ENCODE peak calls at places on chromosomes 16 and 17, in ten cellular contexts. U is mesenchymal stem cell, G is A673, Y is upper lobe of right lung, H is thoracic aorta, B is choroid plexus epithelial cell, X is cardiac fibroblast, N is PC-3, I is hepatocyte, M is GM12865. Z is an unnamed sample.
A peak's percentile ranks its signal among the peaks of the same experiment; 100 is the strongest.

GRCh38 chr16:65658339-65659275 is 536.7 kb upstream of the CDH11 start:
- DNase-seq in U (peak; percentile 75), G (peak; percentile 76), Y (peak; percentile 53), H (no peak), B (peak; percentile 84), X (peak; percentile 87), N (peak; percentile 95), I (peak; percentile 39), M (no peak), Z (peak; percentile 37)

GRCh38 chr17:56939869-56940484 is 20.9 kb downstream of the COIL start:
- DNase-seq in U (peak; percentile 77), G (peak; percentile 84), Y (no peak), H (no peak), B (peak; percentile 72), X (peak; percentile 73), N (peak; percentile 93), I (peak; percentile 71), M (peak; percentile 73), Z (no peak)

GRCh38 chr17:80795737-80796136 is 195.9 kb upstream of the CHMP6 start:
- DNase-seq in U (no peak), G (no peak), Y (no peak), H (no peak), B (peak; percentile 15), X (no peak), N (no peak), I (no peak), M (no peak), Z (no peak)

GRCh38 chr16:50154369-50154947 is 1.4 kb downstream of the TENT4B start:
- DNase-seq in U (no peak), G (peak; percentile 28), Y (no peak), H (no peak), B (peak; percentile 40), X (peak; percentile 34), N (no peak), I (peak; percentile 43), M (peak; percentile 34), Z (no peak)

GRCh38 chr16:47045023-47045422 is 71.5 kb upstream of the DNAJA2 start:
- DNase-seq in U (peak; percentile 6), G (no peak), Y (no peak), H (no peak), B (peak; percentile 28), X (peak; percentile 14), N (no peak), I (no peak), M (no peak), Z (no peak)

GRCh38 chr17:75693500-75694481 is 26.7 kb downstream of the SAP30BP start:
- DNase-seq in U (peak; percentile 88), G (peak; percentile 93), Y (peak; percentile 81), H (no peak), B (peak; percentile 80), X (peak; percentile 84), N (peak; percentile 99), I (peak; percentile 57), M (no peak), Z (peak; percentile 78)

GRCh38 chr17:59558953-59559352 is 6.5 kb upstream of the DHX40 start:
- DNase-seq in U (peak; percentile 13), G (no peak), Y (no peak), H (no peak), B (peak; percentile 53), X (peak; percentile 49), N (peak; percentile 33), I (peak; percentile 19), M (no peak), Z (no peak)

GRCh38 chr17:83068641-83069570 is 10.5 kb upstream of the METRNL start:
- DNase-seq in U (no peak), G (no peak), Y (peak; percentile 57), H (no peak), B (no peak), X (no peak), N (no peak), I (no peak), M (no peak), Z (no peak)

GRCh38 chr17:72183194-72183685 is 62.4 kb downstream of the SOX9 start:
- DNase-seq in U (no peak), G (no peak), Y (no peak), H (no peak), B (no peak), X (no peak), N (peak; percentile 14), I (no peak), M (no peak), Z (no peak)

GRCh38 chr17:41959336-41960095 is 7.1 kb upstream of the CNP start:
- DNase-seq in U (peak; percentile 74), G (peak; percentile 27), Y (no peak), H (no peak), B (peak; percentile 77), X (peak; percentile 74), N (peak; percentile 48), I (peak; percentile 50), M (peak; percentile 63), Z (no peak)

DNA sequence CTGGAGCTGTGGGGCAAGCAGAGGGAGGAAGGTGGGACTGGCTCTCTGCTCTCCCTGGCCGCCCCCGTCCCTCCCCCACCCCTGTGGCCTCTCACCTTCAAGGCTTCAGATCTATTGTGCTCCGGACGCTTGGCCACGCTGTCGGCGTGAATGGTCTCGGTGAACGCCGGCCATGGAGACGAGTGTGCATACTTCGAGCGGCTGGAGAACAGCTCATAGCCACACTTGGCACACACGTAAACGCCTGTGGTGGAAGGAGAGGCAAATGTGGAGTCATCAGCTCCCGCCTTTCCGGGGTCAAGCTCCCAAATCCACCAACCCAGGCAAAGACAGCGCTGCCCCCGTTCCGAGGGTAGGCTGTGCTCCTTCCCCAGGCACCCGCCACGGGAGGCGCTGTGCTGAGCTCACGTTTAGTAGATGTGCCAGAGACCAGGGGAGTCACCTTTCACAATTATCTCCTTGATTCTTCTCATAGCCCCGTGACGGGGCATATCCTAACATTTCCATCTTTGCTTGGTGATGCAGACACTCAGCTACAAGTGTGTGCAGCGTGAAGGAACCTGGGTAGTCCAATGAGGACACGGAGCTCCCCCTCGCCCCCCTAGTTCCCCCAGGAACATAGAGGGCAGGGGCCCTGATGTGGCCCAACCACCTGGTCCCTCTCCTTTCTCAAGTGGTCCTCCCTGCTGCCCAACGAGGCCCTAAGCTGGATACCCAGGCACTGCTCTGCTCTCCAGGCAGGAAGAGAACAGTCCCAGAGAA is 1.7 kb downstream of the MSRB1 start:
- DNase-seq in U (no peak), G (no peak), Y (no peak), H (no peak), B (peak; percentile 40), X (no peak), N (no peak), I (no peak), M (no peak), Z (no peak)
- H3K4me3 ChIP-seq in U (peak overlapping the region; percentile 92), G (no peak overlapping the region), Y (peak overlapping the region; percentile 68), H (peak overlapping the region; percentile 97), B (peak overlapping the region; percentile 85), X (peak overlapping the region; percentile 86), N (peak overlapping the region; percentile 85), I (no peak overlapping the region), M (peak overlapping the region; percentile 82), Z (no peak overlapping the region)

GRCh38 chr17:50558581-50558954 is 1.9 kb upstream of the CACNA1G start:
- DNase-seq in U (no peak), G (no peak), Y (no peak), H (no peak), B (no peak), X (no peak), N (no peak), I (no peak), M (no peak), Z (no peak)
- H3K4me3 ChIP-seq in U (no peak overlapping the region), G (peak overlapping the region; percentile 59), Y (no peak overlapping the region), H (peak overlapping the region; percentile 75), B (no peak overlapping the region), X (no peak overlapping the region), N (no peak overlapping the region), I (no peak overlapping the region), M (no peak overlapping the region), Z (no peak overlapping the region)

GRCh38 chr17:44913676-44914075 is 1.6 kb downstream of the GFAP start:
- DNase-seq in U (no peak), G (no peak), Y (peak; percentile 50), H (no peak), B (no peak), X (no peak), N (no peak), I (no peak), M (no peak), Z (no peak)

GRCh38 chr17:44910231-44911106 is 4.8 kb downstream of the GFAP start:
- DNase-seq in U (no peak), G (no peak), Y (no peak), H (no peak), B (no peak), X (no peak), N (no peak), I (no peak), M (no peak), Z (no peak)

GRCh38 chr17:44912763-44913544 is 2.3 kb downstream of the GFAP start:
- DNase-seq in U (no peak), G (no peak), Y (peak; percentile 40), H (no peak), B (no peak), X (no peak), N (no peak), I (no peak), M (no peak), Z (no peak)

GRCh38 chr17:44909681-44910144 is 5.6 kb downstream of the GFAP start:
- DNase-seq in U (peak; percentile 68), G (no peak), Y (no peak), H (no peak), B (peak; percentile 56), X (peak; percentile 62), N (peak; percentile 88), I (peak; percentile 24), M (no peak), Z (peak; percentile 36)

GRCh38 chr17:44911133-44912001 is 3.9 kb downstream of the GFAP start:
- DNase-seq in U (peak; percentile 76), G (peak; percentile 35), Y (peak; percentile 79), H (no peak), B (peak; percentile 60), X (peak; percentile 53), N (peak; percentile 48), I (peak; percentile 76), M (peak; percentile 57), Z (no peak)
- H3K4me3 ChIP-seq in U (peak overlapping the region; percentile 1), G (no peak overlapping the region), Y (peak overlapping the region; percentile 36), H (peak overlapping the region; percentile 55), B (peak overlapping the region; percentile 24), X (no peak overlapping the region), N (no peak overlapping the region), I (no peak overlapping the region), M (no peak overlapping the region), Z (no peak overlapping the region)

GRCh38 chr17:39927101-39927927 is at the start of the genes LRRC3C and ORMDL3:
- DNase-seq in U (peak; percentile 94), G (peak; percentile 85), Y (peak; percentile 97), H (peak; percentile 67), B (peak; percentile 96), X (peak; percentile 93), N (peak; percentile 85), I (peak; percentile 98), M (peak; percentile 94), Z (peak; percentile 73)

GRCh38 chr17:39927928-39928867 is 666 bp downstream of the LRRC3C start:
- DNase-seq in U (peak; percentile 37), G (no peak), Y (peak; percentile 82), H (no peak), B (no peak), X (peak; percentile 22), N (no peak), I (peak; percentile 54), M (peak; percentile 28), Z (no peak)

GRCh38 chr17:39929657-39930407 is 2.3 kb downstream of the LRRC3C start:
- DNase-seq in U (peak; percentile 79), G (no peak), Y (no peak), H (no peak), B (peak; percentile 87), X (peak; percentile 95), N (peak; percentile 80), I (no peak), M (no peak), Z (peak; percentile 25)

GRCh38 chr17:39926588-39927100 is 757 bp downstream of the ORMDL3 start:
- DNase-seq in U (peak; percentile 48), G (no peak), Y (peak; percentile 81), H (no peak), B (peak; percentile 73), X (peak; percentile 28), N (peak; percentile 21), I (peak; percentile 66), M (peak; percentile 80), Z (no peak)

GRCh38 chr17:39928868-39929651 is 1.5 kb downstream of the LRRC3C start:
- DNase-seq in U (peak; percentile 98), G (no peak), Y (no peak), H (no peak), B (peak; percentile 95), X (peak; percentile 96), N (peak; percentile 85), I (no peak), M (peak; percentile 45), Z (peak; percentile 77)
- H3K4me3 ChIP-seq in U (peak overlapping the region; percentile 94), G (no peak overlapping the region), Y (peak overlapping the region; percentile 83), H (peak overlapping the region; percentile 93), B (no peak overlapping the region), X (no peak overlapping the region), N (peak overlapping the region; percentile 22), I (no peak overlapping the region), M (peak overlapping the region; percentile 87), Z (no peak overlapping the region)